ENCODE peak calls at places on chromosomes 13 and 19, in seven cellular contexts. G is AG04450, F is transverse colon, C is body of pancreas, X is left lung, O is Calu3, D is upper lobe of right lung. R is an unnamed sample.
A peak's percentile ranks its signal among the peaks of the same experiment; 100 is the strongest.

GRCh38 chr13:63184693-63185092 is 1769.0 kb upstream of the PCDH20 start:
- DNase-seq in F (no peak), O (no peak), D (no peak), X (no peak), C (no peak), G (peak; percentile 38), R (no peak)

GRCh38 chr19:11535792-11536595 is 2.7 kb upstream of the CNN1 start:
- DNase-seq in F (peak; percentile 93), G (peak; percentile 70), D (peak; percentile 94), O (peak; percentile 90), C (peak; percentile 92), X (peak; percentile 88), R (peak; percentile 92)

GRCh38 chr13:101903890-101904289 is 451.4 kb downstream of the ITGBL1 start:
- DNase-seq in C (no peak), F (no peak), D (no peak), O (no peak), G (no peak), X (no peak), R (no peak)

GRCh38 chr13:40631605-40632004 is 34.8 kb downstream of the FOXO1 start:
- DNase-seq in X (no peak), O (no peak), F (no peak), C (no peak), D (no peak), G (no peak), R (no peak)

GRCh38 chr19:46082728-46083050 is 41.8 kb downstream of the IGFL3 start:
- DNase-seq in G (no peak), F (no peak), X (no peak), C (no peak), D (no peak), O (no peak), R (no peak)

GRCh38 chr19:35278578-35279284 is 3.6 kb upstream of the HAMP start:
- DNase-seq in O (no peak), X (no peak), C (no peak), F (no peak), D (no peak), G (no peak), R (no peak)

GRCh38 chr19:42762782-42763181 is 2.7 kb downstream of the PSG8 start:
- DNase-seq in O (no peak), X (no peak), G (no peak), C (no peak), F (no peak), D (no peak), R (no peak)

GRCh38 chr19:28213476-28214082 is 999.4 kb downstream of the UQCRFS1 start:
- DNase-seq in O (no peak), F (no peak), C (no peak), X (no peak), G (no peak), D (no peak), R (no peak)

GRCh38 chr13:94224670-94225069 is 254.8 kb downstream of the DCT start:
- DNase-seq in D (no peak), X (no peak), G (no peak), O (no peak), F (no peak), C (no peak), R (no peak)

GRCh38 chr19:43527860-43528622 is 1.0 kb upstream of the ETHE1 start:
- DNase-seq in F (peak; percentile 51), X (no peak), C (peak; percentile 24), D (no peak), O (no peak), G (no peak), R (no peak)

DNA sequence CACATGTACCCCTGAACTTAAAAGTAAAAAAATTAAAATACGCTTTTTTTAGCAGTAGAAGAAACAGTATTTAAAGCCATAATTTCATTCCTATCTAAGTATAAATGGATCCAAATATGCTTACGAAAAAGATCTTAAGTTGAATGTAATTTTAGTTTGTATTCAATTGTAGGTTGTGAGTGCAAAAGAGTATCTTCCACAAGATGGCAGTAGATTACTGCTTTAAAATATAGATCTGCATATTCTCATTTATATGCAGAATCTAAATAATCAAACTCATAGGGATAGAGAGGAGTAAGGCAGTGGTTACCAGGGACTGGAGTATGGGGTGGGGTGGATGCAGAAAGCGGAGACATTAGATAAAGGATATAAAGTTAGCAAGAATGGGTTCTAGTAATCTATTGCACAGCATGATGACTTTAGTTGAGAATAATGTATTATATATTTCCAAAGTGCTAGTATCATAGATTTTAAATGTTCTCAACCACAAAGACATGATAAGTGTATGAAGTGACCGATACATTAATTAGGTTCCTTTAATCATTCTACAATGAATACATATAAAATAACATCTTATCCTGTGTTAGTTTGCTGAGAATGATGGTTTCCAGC is 14.2 kb downstream of the OR7A17 start:
- DNase-seq in F (no peak), D (no peak), G (no peak), X (no peak), C (no peak), O (no peak), R (no peak)
- TF ChIP-seq CTCF in F (no peak), D (peak; percentile 43), G (peak; percentile 51), X (no peak), C (peak; percentile 58), O (no peak), R (peak; percentile 41)

DNA sequence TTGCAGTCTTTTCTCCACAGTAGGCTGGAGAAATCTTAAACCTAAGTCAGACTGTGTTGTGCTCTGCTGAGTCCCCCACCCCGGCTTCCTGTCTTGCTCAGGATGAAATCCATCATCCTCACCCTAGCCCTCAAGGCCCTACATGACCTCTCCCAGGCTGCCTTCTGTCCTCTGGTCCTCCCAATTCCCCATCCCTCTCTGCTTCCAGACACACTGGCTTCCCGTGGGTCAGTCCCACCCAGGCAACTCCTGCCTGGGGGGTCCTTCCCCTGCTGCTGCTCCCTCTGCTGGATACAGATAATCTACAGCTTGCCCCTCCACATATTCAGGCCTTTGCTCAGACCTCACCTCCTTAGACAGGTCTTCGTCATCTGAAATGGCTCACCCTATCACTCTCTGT is 18.4 kb upstream of the CBY2 start:
- DNase-seq in D (no peak), X (no peak), O (no peak), G (no peak), C (no peak), F (no peak), R (no peak)
- TF ChIP-seq CTCF in D (no peak), X (no peak), O (no peak), G (peak; percentile 22), C (no peak), F (no peak), R (peak; percentile 44)

DNA sequence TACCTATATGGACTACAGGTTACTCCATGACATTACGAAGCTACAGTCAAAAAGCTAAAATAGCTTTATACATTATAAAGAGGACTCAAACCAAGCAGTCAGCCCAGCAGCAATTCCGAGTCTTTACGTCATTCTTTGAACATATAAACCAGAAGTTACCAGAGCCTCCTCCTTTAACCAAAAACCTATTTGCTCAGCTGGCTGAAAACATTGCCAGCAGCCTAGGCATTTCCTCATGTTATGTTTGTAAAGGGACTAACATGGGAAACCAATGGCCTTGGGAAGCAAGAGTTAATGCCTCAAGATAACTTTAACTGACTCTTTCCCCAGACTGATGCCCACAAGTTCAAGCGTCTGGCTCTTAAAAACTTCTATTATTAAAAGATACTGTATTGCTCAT is 104.1 kb upstream of the ZNF492 start:
- DNase-seq in G (no peak), D (no peak), C (peak; percentile 69), F (no peak), O (no peak), X (no peak), R (no peak)
- TF ChIP-seq CTCF in G (no peak), D (no peak), C (no peak), F (no peak), O (no peak), X (no peak), R (no peak)

DNA sequence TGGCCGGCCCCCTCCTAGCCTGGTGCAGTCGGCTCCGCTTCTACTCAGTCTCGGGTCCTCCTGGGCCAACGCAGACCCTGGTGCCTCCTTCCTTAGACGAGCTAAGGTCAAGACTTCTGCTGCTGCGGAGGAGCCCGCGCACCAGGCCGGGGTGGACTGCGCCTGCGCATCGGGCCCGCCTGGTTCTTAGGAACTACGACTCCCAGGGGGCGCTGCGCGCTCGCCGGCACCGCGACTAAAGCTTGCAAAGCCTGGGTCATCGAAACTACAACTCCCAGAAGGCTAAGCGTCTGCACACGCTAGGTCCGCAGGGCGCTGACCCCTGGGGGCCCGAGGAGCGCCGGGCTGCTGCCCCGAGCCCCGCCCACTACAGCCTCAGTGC is at the start of gene ZNF835:
- DNase-seq in X (peak; percentile 95), C (peak; percentile 84), D (peak; percentile 94), O (no peak), G (no peak), F (peak; percentile 87), R (peak; percentile 40)
- TF ChIP-seq CTCF in X (peak; percentile 37), C (no peak), D (peak; percentile 31), O (no peak), G (no peak), F (no peak), R (no peak)

GRCh38 chr13:48644141-48644540 is 9.6 kb upstream of the CYSLTR2 start:
- DNase-seq in D (no peak), F (no peak), O (no peak), C (no peak), G (no peak), X (no peak), R (no peak)
- TF ChIP-seq CTCF in D (no peak), F (no peak), O (no peak), C (no peak), G (no peak), X (no peak), R (no peak)